ENCODE peak calls at places on chromosome 3, in five cellular contexts. J is AG04450, A is foreskin fibroblast, U is tibial artery, D is adrenal gland. Q is an unnamed sample.
A peak's percentile ranks its signal among the peaks of the same experiment; 100 is the strongest.

GRCh38 chr3:72273615-72274014 is 488.7 kb upstream of the PROK2 start:
- DNase-seq in J (peak; percentile 80), A (peak; percentile 30), U (no peak), D (no peak), Q (peak; percentile 74)

GRCh38 chr3:56629451-56629850 is 53.6 kb downstream of the TASOR start:
- DNase-seq in J (no peak), A (no peak), U (no peak), D (no peak), Q (no peak)

GRCh38 chr3:157921767-157922166 is 184.5 kb downstream of the SHOX2 start:
- DNase-seq in J (no peak), A (no peak), U (no peak), D (no peak), Q (no peak)

GRCh38 chr3:113043686-113044085 is 52.9 kb downstream of the GTPBP8 start:
- DNase-seq in J (no peak), A (no peak), U (no peak), D (no peak), Q (no peak)

GRCh38 chr3:138945646-138946553 is 1.0 kb downstream of the FOXL2 start:
- DNase-seq in J (no peak), A (peak; percentile 39), U (no peak), D (peak; percentile 29), Q (peak; percentile 38)

GRCh38 chr3:89049119-89049518 is 58.3 kb upstream of the EPHA3 start:
- DNase-seq in J (no peak), A (no peak), U (no peak), D (no peak), Q (no peak)

GRCh38 chr3:52198643-52199608 is 966 bp downstream of the ALAS1 start:
- DNase-seq in J (no peak), A (no peak), U (no peak), D (no peak), Q (no peak)

GRCh38 chr3:115359507-115359906 is 212.4 kb upstream of the ZBTB20 start:
- DNase-seq in J (no peak), A (no peak), U (no peak), D (no peak), Q (peak; percentile 30)

GRCh38 chr3:71881732-71882131 is 96.8 kb upstream of the PROK2 start:
- DNase-seq in J (no peak), A (no peak), U (no peak), D (no peak), Q (no peak)

GRCh38 chr3:47057212-47057671 is 77.8 kb downstream of the NBEAL2 start:
- DNase-seq in J (no peak), A (no peak), U (no peak), D (no peak), Q (no peak)

GRCh38 chr3:183215591-183216202 is 37.4 kb upstream of the B3GNT5 start:
- DNase-seq in J (no peak), A (no peak), U (no peak), D (no peak), Q (no peak)

GRCh38 chr3:30696403-30696819 is 90.0 kb downstream of the TGFBR2 start:
- DNase-seq in J (no peak), A (no peak), U (no peak), D (peak; percentile 72), Q (peak; percentile 36)

GRCh38 chr3:66411436-66411835 is 89.4 kb downstream of the LRIG1 start:
- DNase-seq in J (no peak), A (no peak), U (no peak), D (no peak), Q (no peak)

GRCh38 chr3:187783098-187783497 is 37.8 kb upstream of the BCL6 start:
- DNase-seq in J (peak; percentile 84), A (peak; percentile 82), U (no peak), D (peak; percentile 25), Q (peak; percentile 85)

GRCh38 chr3:33613041-33613440 is 105.0 kb downstream of the CLASP2 start:
- DNase-seq in J (no peak), A (no peak), U (no peak), D (no peak), Q (no peak)

GRCh38 chr3:78660958-78661357 is 1106.8 kb downstream of the ROBO1 start:
- DNase-seq in J (no peak), A (peak; percentile 18), U (no peak), D (no peak), Q (peak; percentile 33)

GRCh38 chr3:35744419-35744818 is 105.1 kb downstream of the ARPP21 start:
- DNase-seq in J (no peak), A (no peak), U (no peak), D (no peak), Q (no peak)

GRCh38 chr3:31747785-31748184 is 215.1 kb downstream of the STT3B start:
- DNase-seq in J (no peak), A (no peak), U (no peak), D (no peak), Q (no peak)

GRCh38 chr3:177177670-177178295 is 19.5 kb downstream of the TBL1XR1 start:
- DNase-seq in J (no peak), A (no peak), U (no peak), D (no peak), Q (no peak)

GRCh38 chr3:101533603-101533968 is 20.6 kb upstream of the SENP7 start:
- DNase-seq in J (no peak), A (no peak), U (no peak), D (no peak), Q (no peak)

GRCh38 chr3:19213608-19214220 is 65.4 kb downstream of the KCNH8 start:
- DNase-seq in J (no peak), A (no peak), U (no peak), D (no peak), Q (no peak)

GRCh38 chr3:178193846-178194245 is 342.4 kb upstream of the KCNMB2 start:
- DNase-seq in J (no peak), A (no peak), U (no peak), D (no peak), Q (no peak)

GRCh38 chr3:38586546-38587520 is 62.7 kb downstream of the SCN5A start:
- DNase-seq in J (no peak), A (no peak), U (peak; percentile 13), D (no peak), Q (no peak)

DNA sequence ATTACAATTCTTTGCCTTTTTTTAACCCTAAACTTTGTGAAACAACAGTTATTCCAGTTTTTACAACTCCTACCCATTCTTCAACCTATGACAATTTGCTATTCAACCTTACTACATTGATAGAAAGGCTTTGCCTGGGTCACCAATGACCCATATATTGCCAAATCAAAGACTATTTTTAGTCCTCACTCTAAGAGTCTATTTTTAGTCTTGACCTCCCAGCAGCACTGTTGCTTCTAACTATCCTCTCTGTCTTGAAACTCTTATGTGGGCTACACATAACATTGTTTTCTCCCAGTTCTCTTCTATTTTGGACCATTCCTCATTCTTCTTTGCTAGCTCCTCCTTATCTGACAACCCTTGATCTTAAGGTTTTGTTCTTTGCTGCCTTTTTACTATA is 71.4 kb downstream of the C3orf80 start:
- DNase-seq in J (no peak), A (peak; percentile 6), U (no peak), D (no peak), Q (peak; percentile 9)
- H3K4me3 ChIP-seq in J (no peak overlapping the region), A (no peak overlapping the region), U (no peak overlapping the region), D (no peak overlapping the region), Q (no peak overlapping the region)

GRCh38 chr3:16836505-16837237 is 48.1 kb upstream of the PLCL2 start:
- DNase-seq in J (no peak), A (no peak), U (no peak), D (no peak), Q (no peak)

GRCh38 chr3:16834753-16835152 is 50.0 kb upstream of the PLCL2 start:
- DNase-seq in J (no peak), A (no peak), U (no peak), D (no peak), Q (no peak)

GRCh38 chr3:16831846-16832245 is 52.9 kb upstream of the PLCL2 start:
- DNase-seq in J (no peak), A (no peak), U (no peak), D (no peak), Q (no peak)

GRCh38 chr3:16837602-16838001 is 47.2 kb upstream of the PLCL2 start:
- DNase-seq in J (no peak), A (no peak), U (no peak), D (peak; percentile 73), Q (no peak)

GRCh38 chr3:16834214-16834613 is 50.5 kb upstream of the PLCL2 start:
- DNase-seq in J (no peak), A (no peak), U (no peak), D (no peak), Q (no peak)
- TF ChIP-seq CTCF in J (no peak), A (no peak), U (no peak), D (no peak), Q (no peak)

GRCh38 chr3:123670743-123671142 is 85.9 kb upstream of the HACD2 start:
- DNase-seq in J (no peak), A (no peak), U (no peak), D (no peak), Q (no peak)

GRCh38 chr3:123668906-123669305 is 84.1 kb upstream of the HACD2 start:
- DNase-seq in J (no peak), A (no peak), U (no peak), D (no peak), Q (no peak)

GRCh38 chr3:123664771-123665170 is 79.9 kb upstream of the HACD2 start:
- DNase-seq in J (no peak), A (no peak), U (no peak), D (no peak), Q (no peak)

GRCh38 chr3:123663977-123664376 is 79.1 kb upstream of the HACD2 start:
- DNase-seq in J (no peak), A (no peak), U (no peak), D (no peak), Q (no peak)

GRCh38 chr3:123667784-123668183 is 82.9 kb upstream of the HACD2 start:
- DNase-seq in J (no peak), A (no peak), U (no peak), D (no peak), Q (peak; percentile 27)
- H3K4me3 ChIP-seq in J (no peak overlapping the region), A (no peak overlapping the region), U (no peak overlapping the region), D (no peak overlapping the region), Q (no peak overlapping the region)

GRCh38 chr3:179474480-179474879 is 23.2 kb upstream of the GNB4 start:
- DNase-seq in J (no peak), A (no peak), U (no peak), D (no peak), Q (no peak)

GRCh38 chr3:179473565-179473964 is 22.3 kb upstream of the GNB4 start:
- DNase-seq in J (no peak), A (no peak), U (no peak), D (no peak), Q (no peak)

DNA sequence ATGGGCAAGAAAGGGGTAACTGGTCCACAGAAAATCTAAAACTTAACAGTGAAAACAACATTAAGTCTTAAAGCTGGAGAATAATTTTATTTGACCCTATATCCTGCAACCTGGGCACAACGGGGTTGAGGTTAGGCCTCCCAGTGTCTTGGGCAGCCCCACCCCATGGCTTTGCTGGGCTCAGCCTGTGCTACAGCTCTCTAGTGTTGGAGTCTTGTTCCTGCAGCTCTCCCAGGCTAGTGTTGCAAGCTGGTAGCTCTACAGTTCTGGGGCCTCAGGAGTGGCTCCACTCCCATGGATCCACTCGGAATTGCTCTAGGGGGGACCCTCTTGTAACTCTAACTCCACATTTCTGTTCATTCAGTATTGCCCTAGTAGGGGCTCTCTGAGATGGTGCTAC is 24.9 kb upstream of the GNB4 start:
- DNase-seq in J (no peak), A (no peak), U (no peak), D (no peak), Q (no peak)
- TF ChIP-seq CTCF in J (no peak), A (no peak), U (no peak), D (no peak), Q (no peak)

GRCh38 chr3:6421666-6422065 is 439.2 kb upstream of the GRM7 start:
- DNase-seq in J (no peak), A (no peak), U (no peak), D (no peak), Q (no peak)
- H3K4me3 ChIP-seq in J (no peak overlapping the region), A (no peak overlapping the region), U (no peak overlapping the region), D (no peak overlapping the region), Q (no peak overlapping the region)

GRCh38 chr3:119322523-119323400 is 28.6 kb downstream of the ARHGAP31 start:
- DNase-seq in J (no peak), A (peak; percentile 81), U (peak; percentile 91), D (peak; percentile 89), Q (peak; percentile 79)
- TF ChIP-seq CTCF in J (no peak), A (peak; percentile 4), U (no peak), D (no peak), Q (no peak)

Q was measured in fibroblast of pulmonary artery.